ENCODE peak calls at places on chromosomes 12 and 14, in five cellular contexts. R, U, V, B and J are unnamed samples.

GRCh38 chr12:108833355-108833733 is 24.0 kb downstream of the SSH1 start:
- DNase-seq in B (peak), R (peak), U (no peak), V (peak), J (no peak)

GRCh38 chr12:90211017-90211416 is 502.4 kb upstream of the ATP2B1 start:
- DNase-seq in B (no peak), R (peak), U (no peak), V (no peak), J (no peak)

GRCh38 chr12:131007031-131007793 is 53.5 kb downstream of the ADGRD1 start:
- DNase-seq in V (no peak), R (no peak), B (no peak), U (no peak), J (no peak)

GRCh38 chr14:21071225-21072041 is 1.3 kb downstream of the ARHGEF40 start:
- DNase-seq in V (peak), R (peak), U (peak), B (peak), J (peak)

GRCh38 chr12:111389635-111390034 is 16.1 kb upstream of the SH2B3 start:
- DNase-seq in U (peak), V (no peak), B (no peak), R (no peak), J (no peak)

GRCh38 chr12:120141336-120141735 is 24.8 kb upstream of the RAB35 start:
- DNase-seq in R (no peak), U (no peak), V (no peak), B (no peak), J (no peak)

GRCh38 chr12:100199347-100200136 is 1.1 kb upstream of the ACTR6 start:
- DNase-seq in R (peak), V (peak), B (peak), U (peak), J (no peak)

GRCh38 chr12:23884909-23885308 is 64.6 kb downstream of the SOX5 start:
- DNase-seq in R (no peak), B (no peak), U (no peak), V (no peak), J (no peak)

GRCh38 chr12:12265571-12266388 is 1.1 kb downstream of the LRP6 start:
- DNase-seq in U (peak), V (peak), B (no peak), R (peak), J (no peak)

GRCh38 chr14:92646952-92647461 is 101.4 kb downstream of the LGMN start:
- DNase-seq in B (no peak), U (no peak), R (no peak), V (no peak), J (peak)

GRCh38 chr14:55125403-55125802 is 3.6 kb upstream of the LGALS3 start:
- DNase-seq in V (no peak), R (no peak), B (no peak), U (no peak), J (no peak)

GRCh38 chr12:91877022-91877421 is 268.6 kb downstream of the BTG1 start:
- DNase-seq in R (no peak), V (no peak), B (peak), U (peak), J (no peak)

GRCh38 chr12:53052419-53053222 is 2.8 kb downstream of the TNS2 start:
- DNase-seq in V (peak), U (no peak), R (peak), B (peak), J (no peak)

GRCh38 chr12:104687823-104688573 is 231.2 kb downstream of the CHST11 start:
- DNase-seq in R (no peak), U (no peak), V (no peak), B (no peak), J (no peak)